ENCODE peak calls at places on chromosomes 3 and 15, in five cellular contexts. I is tibial nerve, E is HEK293T, R is HTR-8/SVneo, X is AG09309. W is an unnamed sample.

GRCh38 chr3:42652611-42653302 is 740 bp upstream of the ZBTB47 start:
- DNase-seq in I (peak), R (no peak), E (no peak), X (no peak), W (no peak)

GRCh38 chr3:30607032-30607833 is 832 bp downstream of the TGFBR2 start:
- DNase-seq in R (peak), E (peak), X (no peak), I (peak), W (no peak)

GRCh38 chr15:47415539-47415971 is 301.8 kb upstream of the SEMA6D start:
- DNase-seq in I (no peak), R (no peak), E (no peak), X (no peak), W (no peak)

GRCh38 chr3:23655749-23656148 is 150.0 kb upstream of the UBE2E1 start:
- DNase-seq in X (no peak), E (no peak), I (no peak), R (no peak), W (no peak)

GRCh38 chr3:177307391-177307790 is 110.1 kb upstream of the TBL1XR1 start:
- DNase-seq in I (no peak), E (no peak), R (no peak), X (no peak), W (no peak)

GRCh38 chr3:142051351-142051750 is 98.0 kb downstream of the TFDP2 start:
- DNase-seq in E (no peak), I (no peak), R (no peak), X (no peak), W (no peak)

GRCh38 chr3:53613111-53613510 is 118.7 kb downstream of the CACNA1D start:
- DNase-seq in I (no peak), E (no peak), X (no peak), R (no peak), W (no peak)

GRCh38 chr3:107206141-107206540 is 171.1 kb upstream of the CCDC54 start:
- DNase-seq in E (peak), I (no peak), X (no peak), R (peak), W (no peak)

GRCh38 chr15:101101676-101102075 is 150.2 kb downstream of the CHSY1 start:
- DNase-seq in E (no peak), R (no peak), X (no peak), I (no peak), W (no peak)

GRCh38 chr3:66362541-66362941 is 138.3 kb downstream of the LRIG1 start:
- DNase-seq in E (no peak), R (peak), I (no peak), X (peak), W (no peak)

GRCh38 chr3:14768182-14768790 is 50.5 kb upstream of the FGD5 start:
- DNase-seq in E (no peak), R (no peak), X (no peak), I (no peak), W (no peak)

GRCh38 chr3:108131105-108131794 is 40.4 kb upstream of the CD47 start:
- DNase-seq in R (peak), X (peak), I (no peak), E (no peak), W (no peak)

GRCh38 chr15:81265256-81265943 is 58.5 kb downstream of the STARD5 start:
- DNase-seq in E (no peak), I (no peak), X (no peak), R (no peak), W (no peak)

GRCh38 chr15:81809543-81809942 is 236.3 kb downstream of the MEX3B start:
- DNase-seq in X (no peak), R (peak), E (peak), I (no peak), W (no peak)

GRCh38 chr3:34268032-34268760 is 469.8 kb downstream of the PDCD6IP start:
- DNase-seq in X (no peak), E (no peak), I (no peak), R (no peak), W (no peak)

GRCh38 chr15:83734487-83734886 is 80.6 kb downstream of the ADAMTSL3 start:
- DNase-seq in X (no peak), I (no peak), E (peak), R (no peak), W (no peak)

GRCh38 chr15:95996494-95996893 is 334.0 kb upstream of the NR2F2 start:
- DNase-seq in X (no peak), I (no peak), R (no peak), E (no peak), W (no peak)

GRCh38 chr3:69085543-69086132 is 901 bp downstream of the ARL6IP5 start:
- DNase-seq in X (no peak), R (no peak), E (no peak), I (no peak), W (no peak)

GRCh38 chr3:60812544-60812943 is 438.7 kb downstream of the FHIT start:
- DNase-seq in X (no peak), I (no peak), E (no peak), R (no peak), W (no peak)

GRCh38 chr15:31341036-31341435 is 14.4 kb downstream of the KLF13 start:
- DNase-seq in E (no peak), R (no peak), X (no peak), I (no peak), W (no peak)

GRCh38 chr15:63888146-63888545 is 54.4 kb upstream of the HERC1 start:
- DNase-seq in I (no peak), R (no peak), X (no peak), E (no peak), W (no peak)

GRCh38 chr3:17233398-17233800 is 348.6 kb downstream of the PLCL2 start:
- DNase-seq in R (peak), X (peak), I (no peak), E (peak), W (peak)

W was measured in NCI-H2081 treated with DMSO at 0.1 percent for 48 hours.